ENCODE peak calls at places on chromosome 15, in four cellular contexts. E, H, D and I are unnamed samples.

GRCh38 chr15:99167201-99167600 is 62.3 kb downstream of the SYNM start:
- DNase-seq in H (peak; percentile 33), E (no peak), D (no peak), I (no peak)

GRCh38 chr15:90217671-90218394 is 15.9 kb downstream of the CIB1 start:
- DNase-seq in D (no peak), H (no peak), E (no peak), I (no peak)

GRCh38 chr15:100929641-100930042 is 10.5 kb downstream of the LRRK1 start:
- DNase-seq in E (no peak), D (no peak), H (no peak), I (no peak)

GRCh38 chr15:42707068-42707467 is 29.9 kb downstream of the CDAN1 start:
- DNase-seq in E (no peak), H (no peak), D (no peak), I (no peak)

GRCh38 chr15:44788748-44789147 is 52.4 kb downstream of the TRIM69 start:
- DNase-seq in E (no peak), H (no peak), D (no peak), I (no peak)

GRCh38 chr15:72092011-72092410 is 25.9 kb downstream of the MYO9A start:
- DNase-seq in D (no peak), H (no peak), E (no peak), I (no peak)

GRCh38 chr15:73781038-73781925 is 28.1 kb upstream of the INSYN1 start:
- DNase-seq in E (no peak), H (peak; percentile 66), D (no peak), I (no peak)

GRCh38 chr15:33211409-33211808 is 16.9 kb upstream of the FMN1 start:
- DNase-seq in H (no peak), D (no peak), E (no peak), I (no peak)

GRCh38 chr15:90665288-90666134 is 51.6 kb upstream of the BLM start:
- DNase-seq in H (no peak), E (peak; percentile 74), D (peak; percentile 21), I (no peak)

GRCh38 chr15:49507261-49507660 is 84.2 kb downstream of the FGF7 start:
- DNase-seq in E (no peak), D (no peak), H (no peak), I (no peak)
- TF ChIP-seq SUZ12 in E (no peak), D (no peak), H (no peak), I (no peak)

DNA sequence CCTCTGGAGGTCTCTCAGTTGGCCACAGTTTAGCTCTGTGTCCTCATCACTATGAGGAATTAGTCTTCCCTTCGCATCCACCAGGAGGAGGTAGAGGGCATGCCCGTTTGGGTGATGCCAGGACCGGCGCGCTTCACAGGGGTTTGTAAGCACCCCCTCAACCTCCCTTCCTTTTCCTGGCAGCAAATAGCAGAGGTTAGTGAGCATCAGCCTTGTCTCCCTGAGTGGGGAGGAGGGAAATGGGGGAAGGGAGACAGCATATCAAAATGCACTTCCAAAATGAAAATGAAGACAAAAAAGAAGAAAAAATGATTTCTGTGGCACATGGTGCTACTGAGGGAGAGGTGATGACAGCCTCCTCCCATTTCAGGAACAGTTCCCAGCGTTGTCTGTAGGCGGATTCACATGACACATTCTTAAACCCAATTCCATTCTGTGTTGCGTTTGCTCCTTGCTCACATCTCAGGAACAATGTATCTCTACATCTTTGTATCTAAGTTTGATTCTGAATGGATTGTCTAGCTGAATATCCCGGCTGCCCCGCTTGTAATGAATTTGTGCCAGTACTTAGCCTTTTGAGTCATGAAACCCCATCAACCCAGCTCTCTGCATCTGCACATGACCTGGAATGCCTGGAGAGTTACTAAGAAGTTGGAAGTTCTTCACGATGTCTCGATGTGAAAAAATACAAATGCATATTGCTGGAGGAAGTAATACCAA is 45.1 kb downstream of the TYRO3 start:
- DNase-seq in E (no peak), H (peak; percentile 82), D (peak; percentile 63), I (no peak)
- H3K9ac ChIP-seq in E (no peak overlapping the region), H (no peak overlapping the region), D (no peak overlapping the region), I (no peak overlapping the region)

GRCh38 chr15:68411735-68412134 is 20.2 kb downstream of the ITGA11 start:
- DNase-seq in H (peak; percentile 14), E (no peak), D (no peak), I (no peak)

GRCh38 chr15:68415061-68415460 is 16.9 kb downstream of the ITGA11 start:
- DNase-seq in E (no peak), D (no peak), H (no peak), I (no peak)

GRCh38 chr15:68414591-68414990 is 17.4 kb downstream of the ITGA11 start:
- DNase-seq in E (no peak), H (peak; percentile 42), D (no peak), I (no peak)

GRCh38 chr15:68412218-68412617 is 19.7 kb downstream of the ITGA11 start:
- DNase-seq in H (peak; percentile 24), E (no peak), D (no peak), I (no peak)

DNA sequence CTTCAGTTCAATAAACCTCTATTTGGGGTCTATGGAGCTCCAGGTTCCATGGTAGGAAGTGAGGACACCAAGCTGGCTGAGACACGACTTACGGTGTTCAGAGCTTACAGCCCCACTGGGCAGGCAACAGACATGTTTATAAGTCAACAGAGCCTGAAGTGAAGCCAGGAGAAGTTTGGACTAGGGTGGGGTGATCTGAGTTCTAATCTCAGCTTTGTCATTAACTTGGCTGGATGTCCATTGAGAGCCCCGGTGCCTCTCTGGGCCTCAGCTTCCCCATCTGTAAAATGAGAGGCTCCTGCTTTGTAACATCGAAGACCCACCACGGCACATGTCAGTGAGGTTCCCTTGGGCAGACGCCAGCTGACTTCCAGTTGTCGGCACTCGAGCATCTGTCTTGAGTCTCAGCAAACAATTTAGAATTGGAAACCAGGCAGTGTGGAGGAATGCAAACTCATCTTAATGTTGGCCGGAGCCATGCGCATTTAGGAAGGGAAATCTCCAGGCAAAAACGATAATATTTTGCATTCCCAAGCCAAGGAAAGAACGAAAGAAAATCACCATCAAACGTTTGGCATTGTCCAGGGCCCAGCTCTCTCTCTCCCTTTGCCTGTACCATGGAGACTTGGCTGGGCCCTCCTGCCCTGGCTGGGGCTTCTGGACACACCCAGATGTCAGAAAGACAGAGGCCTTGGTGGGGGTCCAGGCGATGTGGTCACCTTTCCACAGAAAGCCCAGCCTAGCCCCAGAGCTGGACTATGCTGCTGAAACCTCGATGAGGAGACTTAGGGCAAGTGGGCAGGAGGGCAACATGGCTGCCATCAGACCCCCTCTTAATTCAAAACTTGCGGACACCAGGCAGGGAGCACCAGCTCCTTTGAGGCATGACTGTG is 18.4 kb downstream of the ITGA11 start:
- DNase-seq in D (no peak), E (no peak), H (peak; percentile 19), I (no peak)
- TF ChIP-seq SUZ12 in D (no peak), E (no peak), H (no peak), I (no peak)

GRCh38 chr15:63049747-63050439 is 7.3 kb downstream of the TPM1 start:
- DNase-seq in E (no peak), D (peak; percentile 56), H (no peak), I (no peak)
- H3K9ac ChIP-seq in E (no peak overlapping the region), D (peak overlapping the region; percentile 76), H (no peak overlapping the region), I (no peak overlapping the region)

DNA sequence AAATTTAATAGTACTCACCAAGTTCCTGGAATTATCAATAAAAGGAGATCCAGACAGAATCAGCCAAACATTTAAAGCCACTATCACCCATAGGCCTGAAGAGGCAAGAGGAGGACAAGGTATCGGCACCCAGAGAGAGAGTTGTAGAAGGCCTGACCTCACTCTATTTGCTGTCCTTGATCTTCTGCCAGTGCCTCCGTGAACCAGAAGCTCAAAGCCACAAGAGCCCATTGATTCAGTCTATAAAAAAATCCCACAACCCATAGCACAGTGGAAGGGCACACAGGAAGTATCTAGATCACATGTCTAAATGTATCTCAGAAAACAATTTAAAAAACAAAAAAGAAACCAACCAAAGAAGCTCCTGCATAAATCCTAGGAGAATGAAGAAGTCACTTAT is 68.6 kb upstream of the FAM174B start:
- DNase-seq in H (no peak), D (peak; percentile 65), E (no peak), I (no peak)
- TF ChIP-seq SUZ12 in H (no peak), D (no peak), E (no peak), I (no peak)